ENCODE peak calls at places on chromosomes 4 and X, in seven cellular contexts. R is brain microvascular endothelial cell, P is lower lobe of right lung, T is ovary, Z is right atrium auricular region, M is prostate gland, O is cardiac muscle cell. Y is an unnamed sample.

GRCh38 chr4:156865391-156865790 is 106.2 kb downstream of the PDGFC start:
- DNase-seq in R (no peak), P (no peak), T (no peak), Z (no peak), M (no peak), O (no peak), Y (no peak)

GRCh38 chrX:114584434-114584943 is 603 bp downstream of the HTR2C start:
- DNase-seq in R (no peak), P (no peak), T (no peak), Z (no peak), M (no peak), O (peak), Y (no peak)

GRCh38 chr4:476501-476900 is 22.5 kb downstream of the ZNF721 start:
- DNase-seq in R (peak), P (no peak), T (no peak), Z (no peak), M (no peak), O (peak), Y (no peak)

GRCh38 chrX:119687661-119688413 is 5.1 kb downstream of the SEPTIN6 start:
- DNase-seq in R (no peak), P (no peak), T (no peak), Z (no peak), M (no peak), O (no peak), Y (no peak)

GRCh38 chr4:141375855-141376254 is 155.2 kb downstream of the ZNF330 start:
- DNase-seq in R (peak), P (no peak), T (no peak), Z (no peak), M (no peak), O (peak), Y (no peak)

GRCh38 chrX:35251229-35251628 is 308.6 kb downstream of the FAM47B start:
- DNase-seq in R (no peak), P (no peak), T (no peak), Z (no peak), M (no peak), O (no peak), Y (no peak)

GRCh38 chr4:82493721-82494425 is 63.5 kb downstream of the ENOPH1 start:
- DNase-seq in R (no peak), P (no peak), T (no peak), Z (no peak), M (no peak), O (no peak), Y (no peak)

GRCh38 chr4:39576268-39576667 is 49.0 kb upstream of the UGDH start:
- DNase-seq in R (peak), P (no peak), T (no peak), Z (no peak), M (no peak), O (no peak), Y (no peak)

GRCh38 chr4:120769227-120769626 is 153.3 kb downstream of the PRDM5 start:
- DNase-seq in R (peak), P (no peak), T (no peak), Z (no peak), M (no peak), O (peak), Y (no peak)

GRCh38 chr4:41448935-41449334 is 89.0 kb upstream of the LIMCH1 start:
- DNase-seq in R (no peak), P (no peak), T (peak), Z (no peak), M (no peak), O (peak), Y (no peak)

GRCh38 chr4:53635697-53636483 is 44.6 kb upstream of the LNX1 start:
- DNase-seq in R (no peak), P (no peak), T (no peak), Z (no peak), M (no peak), O (no peak), Y (no peak)

GRCh38 chrX:120566817-120567216 is 6.1 kb upstream of the CUL4B start:
- DNase-seq in R (no peak), P (no peak), T (no peak), Z (no peak), M (no peak), O (no peak), Y (no peak)

GRCh38 chr4:337932-338758 is 531 bp downstream of the ZNF141 start:
- DNase-seq in R (peak), P (peak), T (peak), Z (no peak), M (peak), O (peak), Y (no peak)

GRCh38 chr4:108716340-108716739 is 46.5 kb downstream of the ETNPPL start:
- DNase-seq in R (no peak), P (no peak), T (no peak), Z (no peak), M (no peak), O (no peak), Y (no peak)

GRCh38 chr4:7515390-7515902 is 80.7 kb upstream of the PSAPL1 start:
- DNase-seq in R (no peak), P (no peak), T (peak), Z (no peak), M (no peak), O (peak), Y (no peak)

GRCh38 chr4:174714393-174715211 is 114.4 kb downstream of the GLRA3 start:
- DNase-seq in R (peak), P (no peak), T (no peak), Z (no peak), M (peak), O (peak), Y (no peak)

GRCh38 chr4:161320377-161320776 is 843.4 kb downstream of the FSTL5 start:
- DNase-seq in R (no peak), P (no peak), T (no peak), Z (no peak), M (no peak), O (no peak), Y (no peak)

GRCh38 chr4:14844059-14844458 is 158.2 kb upstream of the CPEB2 start:
- DNase-seq in R (no peak), P (no peak), T (no peak), Z (no peak), M (no peak), O (no peak), Y (no peak)

GRCh38 chr4:137510866-137511265 is 21.4 kb downstream of the PCDH18 start:
- DNase-seq in R (peak), P (no peak), T (peak), Z (no peak), M (no peak), O (peak), Y (no peak)

GRCh38 chr4:25437951-25438350 is 60.9 kb downstream of the ANAPC4 start:
- DNase-seq in R (no peak), P (no peak), T (no peak), Z (peak), M (no peak), O (no peak), Y (peak)

GRCh38 chr4:85862896-85863295 is 387.9 kb downstream of the ARHGAP24 start:
- DNase-seq in R (no peak), P (no peak), T (no peak), Z (no peak), M (no peak), O (no peak), Y (no peak)

GRCh38 chr4:123599920-123600394 is 203.4 kb downstream of the SPRY1 start:
- DNase-seq in R (peak), P (peak), T (peak), Z (peak), M (peak), O (peak), Y (no peak)

GRCh38 chrX:124736553-124737240 is 390.3 kb downstream of the SH2D1A start:
- DNase-seq in R (no peak), P (no peak), T (no peak), Z (no peak), M (no peak), O (no peak), Y (peak)

GRCh38 chrX:129833153-129834004 is 10.3 kb downstream of the ZDHHC9 start:
- DNase-seq in R (peak), P (no peak), T (no peak), Z (no peak), M (no peak), O (peak), Y (no peak)

GRCh38 chr4:168076989-168077725 is 15.2 kb upstream of the ANXA10 start:
- DNase-seq in R (peak), P (no peak), T (peak), Z (no peak), M (peak), O (peak), Y (no peak)

GRCh38 chr4:76197971-76198410 is 15.6 kb downstream of the SCARB2 start:
- DNase-seq in R (peak), P (peak), T (peak), Z (no peak), M (peak), O (peak), Y (no peak)

GRCh38 chr4:52841707-52842456 is 20.2 kb upstream of the RASL11B start:
- DNase-seq in R (no peak), P (no peak), T (no peak), Z (no peak), M (no peak), O (peak), Y (no peak)

GRCh38 chr4:145839151-145839550 is 99.5 kb downstream of the ZNF827 start:
- DNase-seq in R (peak), P (no peak), T (no peak), Z (no peak), M (no peak), O (no peak), Y (no peak)

GRCh38 chr4:41077628-41078027 is 136.7 kb downstream of the APBB2 start:
- DNase-seq in R (no peak), P (no peak), T (no peak), Z (no peak), M (peak), O (no peak), Y (no peak)

GRCh38 chrX:47321386-47321785 is 49.0 kb upstream of the ZNF157 start:
- DNase-seq in R (peak), P (peak), T (peak), Z (peak), M (peak), O (peak), Y (no peak)

GRCh38 chr4:101205878-101206277 is 141.4 kb downstream of the PPP3CA start:
- DNase-seq in R (peak), P (no peak), T (no peak), Z (no peak), M (no peak), O (peak), Y (no peak)

DNA sequence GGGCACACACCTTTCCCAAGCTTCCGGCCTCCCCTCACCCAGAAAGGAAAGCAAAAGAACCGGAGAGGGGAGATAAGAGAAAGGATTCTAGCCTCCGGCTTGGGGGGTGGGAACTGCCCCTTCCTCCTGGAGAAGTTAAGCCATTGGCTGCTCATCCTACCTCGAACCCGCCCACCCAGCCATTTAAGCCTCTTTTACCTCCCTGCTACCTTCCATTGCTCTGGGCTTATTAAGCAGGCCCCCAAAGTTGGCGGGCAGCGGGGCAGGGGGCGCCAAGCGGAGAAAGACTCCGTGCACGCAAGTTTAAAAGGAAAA is 2.3 kb downstream of the MAML3 start:
- DNase-seq in R (peak), P (peak), T (peak), Z (peak), M (peak), O (peak), Y (peak)
- H3K4me3 ChIP-seq in R (peak), P (peak), T (peak), Z (peak), M (peak), O (peak), Y (peak)

GRCh38 chr4:188430384-188430783 is 291.1 kb downstream of the TRIML1 start:
- DNase-seq in R (no peak), P (no peak), T (no peak), Z (no peak), M (no peak), O (no peak), Y (no peak)

GRCh38 chr4:188434686-188435085 is 295.4 kb downstream of the TRIML1 start:
- DNase-seq in R (no peak), P (no peak), T (no peak), Z (no peak), M (no peak), O (no peak), Y (no peak)

GRCh38 chr4:188433916-188434315 is 294.7 kb downstream of the TRIML1 start:
- DNase-seq in R (peak), P (no peak), T (no peak), Z (no peak), M (no peak), O (no peak), Y (no peak)

GRCh38 chr4:188429965-188430364 is 290.7 kb downstream of the TRIML1 start:
- DNase-seq in R (no peak), P (no peak), T (no peak), Z (no peak), M (no peak), O (no peak), Y (no peak)

DNA sequence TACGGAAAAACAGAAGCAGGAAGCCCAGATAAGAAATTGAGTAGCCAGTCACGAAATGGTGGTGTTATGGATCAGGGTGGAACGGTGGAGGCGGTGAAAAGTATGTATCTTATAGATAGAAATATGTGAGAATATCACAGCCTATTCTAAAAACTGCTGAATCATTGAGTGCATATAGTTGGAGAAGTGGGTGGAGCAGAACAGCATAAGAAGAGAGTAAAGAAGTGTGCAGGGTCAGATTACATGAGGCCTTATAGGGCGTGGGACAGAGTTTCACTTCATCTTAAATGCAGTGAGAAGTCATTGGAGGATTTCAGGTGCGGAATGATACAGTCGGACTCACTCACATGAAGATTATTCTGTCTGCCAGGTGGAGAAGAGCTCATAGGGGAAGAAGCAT is 293.1 kb downstream of the TRIML1 start:
- DNase-seq in R (no peak), P (no peak), T (no peak), Z (no peak), M (no peak), O (peak), Y (no peak)
- TF ChIP-seq CTCF in R (no peak), P (no peak), T (no peak), Z (no peak), M (no peak), O (no peak), Y (no peak)

GRCh38 chrX:71253253-71254091 is 468 bp downstream of the ZMYM3 start:
- DNase-seq in R (peak), P (peak), T (peak), Z (no peak), M (peak), O (peak), Y (no peak)
- H3K27ac ChIP-seq in R (peak), P (peak), T (peak), Z (peak), M (peak), O (peak), Y (peak)

DNA sequence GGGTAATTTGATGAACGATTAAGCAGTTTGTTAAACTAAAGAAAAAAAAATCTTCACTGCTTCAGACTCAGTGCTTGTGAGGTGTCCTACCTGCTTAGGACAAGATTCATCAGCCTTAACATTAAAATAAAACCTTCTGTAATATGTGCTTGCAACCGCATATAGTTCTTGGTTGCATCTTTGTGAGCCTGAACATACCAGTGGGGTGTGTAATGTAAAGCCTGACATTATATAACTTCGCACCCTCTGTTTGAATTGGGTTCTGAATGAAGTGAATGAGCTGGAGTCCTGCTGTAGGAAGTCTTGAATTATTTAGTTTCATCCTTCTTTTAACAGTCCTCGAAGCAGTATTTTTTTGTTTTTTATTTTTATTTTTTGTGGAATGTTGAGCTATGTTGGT is 3.1 kb downstream of the KDM6A start:
- DNase-seq in R (no peak), P (no peak), T (no peak), Z (no peak), M (no peak), O (no peak), Y (no peak)
- H3K4me3 ChIP-seq in R (no peak), P (peak), T (peak), Z (peak), M (peak), O (peak), Y (peak)

Y was measured in coronary artery.